ENCODE peak calls at places on chromosomes 7 and 10, in six cellular contexts. X is heart right ventricle, D is IMR-90, L is small intestine, P is testis, G is psoas muscle. A is an unnamed sample. For H3K9me3 and H3K4me1, the result is how much of the 10 kb centered on the place peaks cover.

GRCh38 chr10:110387983-110388681 is 83.4 kb upstream of the SMNDC1 start:
- DNase-seq in X (no peak), D (no peak), L (no peak), P (no peak), G (no peak), A (no peak)

GRCh38 chr7:32846630-32847225 is 44.8 kb downstream of the KBTBD2 start:
- DNase-seq in X (peak), D (peak), L (peak), P (peak), G (peak), A (peak)

GRCh38 chr10:59672150-59672875 is 37.3 kb downstream of the SLC16A9 start:
- DNase-seq in X (no peak), D (no peak), L (no peak), P (no peak), G (no peak), A (no peak)

GRCh38 chr10:31958849-31959248 is 30.2 kb upstream of the ARHGAP12 start:
- DNase-seq in X (no peak), D (no peak), L (no peak), P (no peak), G (no peak), A (no peak)

GRCh38 chr10:689433-690226 is at the start of gene DIP2C:
- DNase-seq in X (peak), D (peak), L (peak), P (peak), G (peak), A (peak)

GRCh38 chr7:75572396-75572795 is 80.3 kb downstream of the SPDYE5 start:
- DNase-seq in X (no peak), D (no peak), L (no peak), P (no peak), G (no peak), A (no peak)

GRCh38 chr10:132937861-132938260 is 4.5 kb downstream of the CFAP46 start:
- DNase-seq in X (no peak), D (no peak), L (no peak), P (no peak), G (no peak), A (no peak)

GRCh38 chr7:27605283-27605682 is 57.4 kb downstream of the HIBADH start:
- DNase-seq in X (no peak), D (no peak), L (no peak), P (no peak), G (no peak), A (no peak)

GRCh38 chr10:114879541-114880158 is 58.1 kb downstream of the FHIP2A start:
- DNase-seq in X (peak), D (peak), L (peak), P (peak), G (no peak), A (no peak)

GRCh38 chr7:106947244-106947728 is 82.2 kb downstream of the PIK3CG start:
- DNase-seq in X (no peak), D (peak), L (peak), P (peak), G (no peak), A (no peak)

GRCh38 chr7:6577369-6578113 is at the start of gene ZDHHC4:
- DNase-seq in X (peak), D (peak), L (peak), P (peak), G (peak), A (peak)

GRCh38 chr10:117271427-117271826 is 30.5 kb downstream of the SLC18A2 start:
- DNase-seq in X (no peak), D (peak), L (no peak), P (no peak), G (no peak), A (no peak)

GRCh38 chr7:16604054-16604453 is 41.5 kb downstream of the ANKMY2 start:
- DNase-seq in X (no peak), D (no peak), L (no peak), P (no peak), G (no peak), A (no peak)

GRCh38 chr7:101599787-101600186 is 29.3 kb downstream of the MYL10 start:
- DNase-seq in X (no peak), D (no peak), L (no peak), P (no peak), G (no peak), A (no peak)

GRCh38 chr10:103333934-103334520 is 16.9 kb downstream of the PCGF6 start:
- DNase-seq in X (no peak), D (peak), L (peak), P (no peak), G (no peak), A (no peak)

GRCh38 chr7:74587435-74588126 is 69.9 kb upstream of the GTF2I start:
- DNase-seq in X (peak), D (peak), L (peak), P (peak), G (peak), A (peak)

GRCh38 chr7:20721086-20721485 is 65.6 kb downstream of the SP8 start:
- DNase-seq in X (no peak), D (no peak), L (no peak), P (no peak), G (no peak), A (no peak)

GRCh38 chr10:71078454-71079145 is 133.8 kb upstream of the UNC5B start:
- DNase-seq in X (no peak), D (no peak), L (no peak), P (peak), G (no peak), A (peak)

GRCh38 chr7:23607130-23607529 is 9.9 kb downstream of the CCDC126 start:
- DNase-seq in X (no peak), D (no peak), L (no peak), P (no peak), G (no peak), A (no peak)

GRCh38 chr7:4849390-4849789 is 12.4 kb downstream of the PAPOLB start:
- DNase-seq in X (no peak), D (peak), L (peak), P (peak), G (no peak), A (no peak)

GRCh38 chr7:138167222-138167621 is 91.0 kb downstream of the AKR1D1 start:
- DNase-seq in X (no peak), D (no peak), L (no peak), P (no peak), G (no peak), A (no peak)

GRCh38 chr7:138164804-138165203 is 88.5 kb downstream of the AKR1D1 start:
- DNase-seq in X (no peak), D (no peak), L (no peak), P (no peak), G (no peak), A (no peak)

GRCh38 chr7:138161600-138162081 is 85.4 kb downstream of the AKR1D1 start:
- DNase-seq in X (peak), D (peak), L (peak), P (peak), G (no peak), A (peak)

GRCh38 chr7:138166681-138167080 is 90.4 kb downstream of the AKR1D1 start:
- DNase-seq in X (no peak), D (no peak), L (no peak), P (no peak), G (no peak), A (no peak)

GRCh38 chr7:138163800-138164199 is 87.5 kb downstream of the AKR1D1 start:
- DNase-seq in X (no peak), D (no peak), L (no peak), P (no peak), G (no peak), A (no peak)
- H3K9me3 ChIP-seq in X (under half), D (under half), L (under half), P (under half), G (under half), A (under half)

GRCh38 chr7:70706204-70706603 is 425.7 kb upstream of the GALNT17 start:
- DNase-seq in X (no peak), D (no peak), L (no peak), P (no peak), G (no peak), A (no peak)

GRCh38 chr7:70703785-70704184 is 428.2 kb upstream of the GALNT17 start:
- DNase-seq in X (no peak), D (no peak), L (no peak), P (no peak), G (no peak), A (no peak)

GRCh38 chr7:70707823-70708243 is 424.1 kb upstream of the GALNT17 start:
- DNase-seq in X (no peak), D (no peak), L (no peak), P (no peak), G (no peak), A (no peak)

GRCh38 chr7:70704921-70705346 is 427.0 kb upstream of the GALNT17 start:
- DNase-seq in X (no peak), D (no peak), L (peak), P (no peak), G (no peak), A (no peak)

GRCh38 chr7:70706698-70707097 is 425.2 kb upstream of the GALNT17 start:
- DNase-seq in X (no peak), D (no peak), L (no peak), P (no peak), G (no peak), A (no peak)
- H3K4me1 ChIP-seq in X (under half), D (under half), L (under half), P (under half), G (under half), A (under half)

DNA sequence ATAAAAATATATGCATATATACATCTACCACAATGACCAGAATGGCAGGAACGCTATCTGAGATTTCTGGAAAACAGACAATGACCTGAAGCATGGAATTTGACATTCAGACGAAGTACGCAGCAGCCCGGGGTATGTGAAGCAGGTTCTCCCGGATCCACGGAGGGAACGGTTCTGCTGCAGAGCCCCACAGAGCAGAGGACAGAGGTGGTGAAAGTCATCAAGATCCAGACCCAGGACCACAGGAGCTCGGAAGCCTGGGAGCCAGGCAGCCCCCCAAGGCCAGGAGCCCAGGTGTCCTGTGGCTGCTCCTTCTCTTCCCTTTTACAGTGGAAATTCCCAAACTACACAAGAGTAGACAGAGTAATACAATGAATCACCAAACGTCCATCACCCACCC is 42.1 kb upstream of the DNAAF5 start:
- DNase-seq in X (no peak), D (no peak), L (no peak), P (no peak), G (peak), A (no peak)
- H3K9me3 ChIP-seq in X (under half), D (under half), L (under half), P (under half), G (under half), A (under half)

GRCh38 chr7:68265258-68265657 is 1268.6 kb downstream of the TYW1 start:
- DNase-seq in X (no peak), D (no peak), L (no peak), P (no peak), G (no peak), A (no peak)
- H3K4me1 ChIP-seq in X (under half), D (under half), L (under half), P (under half), G (under half), A (under half)

DNA sequence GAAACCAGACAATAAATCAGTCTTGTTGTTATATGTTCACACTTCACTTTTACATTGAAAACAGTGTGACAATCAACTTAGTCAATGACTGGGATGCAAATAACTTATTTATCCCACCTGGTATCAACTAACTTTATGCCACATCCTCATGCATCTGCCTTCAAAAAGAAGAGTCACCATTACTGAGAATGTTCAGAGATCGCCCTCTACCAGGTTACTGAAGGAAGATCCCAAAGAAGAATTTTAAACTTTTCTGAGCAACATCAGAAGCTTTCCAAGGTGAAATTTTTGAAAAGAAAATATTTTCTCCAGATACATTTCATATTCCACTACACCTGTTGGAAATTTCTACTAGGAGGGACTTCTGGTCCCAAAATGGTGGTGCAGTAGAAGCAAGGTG is 359.5 kb downstream of the PTPRN2 start:
- DNase-seq in X (no peak), D (no peak), L (no peak), P (no peak), G (no peak), A (no peak)
- H3K9me3 ChIP-seq in X (under half), D (under half), L (under half), P (under half), G (under half), A (under half)

GRCh38 chr7:96686305-96686704 is 23.3 kb downstream of the SEM1 start:
- DNase-seq in X (no peak), D (no peak), L (no peak), P (no peak), G (no peak), A (no peak)
- H3K4me1 ChIP-seq in X (under half), D (under half), L (under half), P (under half), G (under half), A (under half)

GRCh38 chr7:157711353-157711888 is 374.6 kb downstream of the DNAJB6 start:
- DNase-seq in X (no peak), D (no peak), L (no peak), P (no peak), G (no peak), A (no peak)
- H3K9me3 ChIP-seq in X (under half), D (under half), L (under half), P (under half), G (under half), A (under half)

GRCh38 chr10:125096371-125096770 is 64.0 kb downstream of the CTBP2 start:
- DNase-seq in X (no peak), D (no peak), L (no peak), P (no peak), G (no peak), A (no peak)
- H3K4me1 ChIP-seq in X (under half), D (under half), L (under half), P (under half), G (half or more), A (under half)

DNA sequence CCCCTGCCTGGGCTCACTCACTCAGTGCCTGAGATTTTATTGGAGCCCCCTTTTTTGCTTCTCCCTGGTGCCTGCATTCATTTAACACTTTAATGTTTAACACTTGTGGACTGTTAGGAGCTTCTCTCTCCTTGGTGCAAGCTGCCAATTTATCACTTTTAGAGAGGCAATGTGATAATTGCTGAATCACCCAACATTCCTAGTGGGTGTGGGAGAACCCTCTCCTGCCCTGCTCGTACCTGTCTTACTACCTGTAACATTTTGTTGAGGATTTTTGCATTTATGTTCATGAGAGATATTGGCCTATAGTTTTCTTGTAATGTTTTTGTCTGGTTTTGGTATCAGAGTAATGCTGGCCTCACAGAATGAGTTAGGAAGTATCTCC is 13.2 kb downstream of the STAM start:
- DNase-seq in X (no peak), D (no peak), L (no peak), P (no peak), G (no peak), A (no peak)
- H3K9me3 ChIP-seq in X (under half), D (under half), L (under half), P (under half), G (under half), A (under half)

A was measured in right cardiac atrium.